ENCODE peak calls at places on chromosome 13, in four cellular contexts. N, S, O and D are unnamed samples.

GRCh38 chr13:97122381-97122996 is 99.6 kb upstream of the MBNL2 start:
- DNase-seq in N (no peak), O (no peak), S (no peak), D (peak; percentile 47)

GRCh38 chr13:39016789-39017188 is 21.1 kb downstream of the PROSER1 start:
- DNase-seq in S (no peak), O (no peak), N (peak; percentile 24), D (peak; percentile 18)

GRCh38 chr13:110412132-110412912 is 105.2 kb downstream of the COL4A2 start:
- DNase-seq in S (peak; percentile 89), O (peak; percentile 10), N (peak; percentile 65), D (peak; percentile 64)

GRCh38 chr13:27401210-27401609 is 23.2 kb upstream of the GTF3A start:
- DNase-seq in O (no peak), N (peak; percentile 23), S (peak; percentile 51), D (no peak)

GRCh38 chr13:113653264-113654174 is 4.5 kb downstream of the ATP4B start:
- DNase-seq in N (no peak), S (peak; percentile 22), O (no peak), D (peak; percentile 85)

GRCh38 chr13:28532226-28533048 is 37.5 kb upstream of the FLT1 start:
- DNase-seq in O (no peak), S (peak; percentile 71), N (no peak), D (no peak)

GRCh38 chr13:93603043-93603442 is 376.4 kb downstream of the GPC6 start:
- DNase-seq in N (no peak), O (no peak), S (no peak), D (no peak)

GRCh38 chr13:111493468-111493867 is 173.0 kb downstream of the TEX29 start:
- DNase-seq in O (no peak), N (no peak), S (no peak), D (peak; percentile 23)

GRCh38 chr13:48595330-48596127 is 58.2 kb upstream of the CYSLTR2 start:
- DNase-seq in N (peak; percentile 14), S (peak; percentile 66), O (no peak), D (no peak)

GRCh38 chr13:60509601-60510386 is 112.8 kb downstream of the TDRD3 start:
- DNase-seq in S (no peak), O (no peak), N (no peak), D (no peak)

GRCh38 chr13:30212256-30212655 is 95.1 kb downstream of the KATNAL1 start:
- DNase-seq in N (no peak), S (no peak), O (no peak), D (no peak)

GRCh38 chr13:51229731-51230130 is 7.5 kb downstream of the FAM124A start:
- DNase-seq in S (no peak), O (no peak), N (no peak), D (no peak)